ENCODE peak calls at places on chromosomes 4 and X, in ten cellular contexts. K is hepatocyte, F is body of pancreas, R is left ventricle myocardium inferior, W is Caco-2, N is stomach, O is lower lobe of right lung, M is PC-3, Q is ovary, P is right atrium auricular region. E is an unnamed sample.

GRCh38 chr4:128524311-128524710 is 236.7 kb upstream of the PGRMC2 start:
- DNase-seq in K (peak), F (no peak), R (peak), W (no peak), N (peak), O (peak), M (peak), Q (no peak), P (no peak), E (peak)

GRCh38 chrX:155071694-155072215 is 447 bp downstream of the BRCC3 start:
- DNase-seq in K (no peak), F (no peak), R (no peak), W (no peak), N (no peak), O (no peak), M (no peak), Q (no peak), P (no peak), E (no peak)

GRCh38 chrX:6813836-6814370 is 279.0 kb upstream of the VCX3A start:
- DNase-seq in K (no peak), F (no peak), R (no peak), W (no peak), N (no peak), O (no peak), M (no peak), Q (no peak), P (no peak), E (no peak)

GRCh38 chrX:110286126-110286525 is 31.8 kb downstream of the AMMECR1 start:
- DNase-seq in K (peak), F (no peak), R (no peak), W (no peak), N (no peak), O (no peak), M (peak), Q (peak), P (no peak), E (peak)

GRCh38 chrX:119736206-119736764 is 22.1 kb upstream of the SOWAHD start:
- DNase-seq in K (no peak), F (no peak), R (no peak), W (no peak), N (no peak), O (no peak), M (no peak), Q (no peak), P (no peak), E (no peak)

GRCh38 chrX:38513087-38513742 is 48.1 kb upstream of the TSPAN7 start:
- DNase-seq in K (peak), F (no peak), R (no peak), W (no peak), N (no peak), O (no peak), M (peak), Q (no peak), P (no peak), E (no peak)

GRCh38 chrX:49163555-49164419 is 1.2 kb downstream of the MAGIX start:
- DNase-seq in K (peak), F (peak), R (peak), W (peak), N (peak), O (peak), M (peak), Q (peak), P (peak), E (no peak)

GRCh38 chr4:15958562-15958961 is 4.4 kb downstream of the FGFBP2 start:
- DNase-seq in K (no peak), F (no peak), R (no peak), W (no peak), N (no peak), O (no peak), M (no peak), Q (no peak), P (no peak), E (no peak)

GRCh38 chrX:16838202-16839066 is 31.7 kb downstream of the RBBP7 start:
- DNase-seq in K (peak), F (no peak), R (peak), W (no peak), N (peak), O (no peak), M (no peak), Q (no peak), P (no peak), E (peak)

GRCh38 chrX:131792789-131793462 is 230.2 kb upstream of the STK26 start:
- DNase-seq in K (no peak), F (no peak), R (no peak), W (no peak), N (peak), O (no peak), M (peak), Q (peak), P (peak), E (no peak)

GRCh38 chr4:19455850-19456602 is 795.7 kb upstream of the SLIT2 start:
- DNase-seq in K (no peak), F (no peak), R (no peak), W (no peak), N (no peak), O (no peak), M (peak), Q (no peak), P (no peak), E (no peak)

GRCh38 chr4:102139132-102139573 is 206.1 kb downstream of the SLC39A8 start:
- DNase-seq in K (no peak), F (no peak), R (no peak), W (no peak), N (no peak), O (no peak), M (peak), Q (no peak), P (no peak), E (peak)

GRCh38 chrX:44451056-44451455 is 91.6 kb downstream of the FUNDC1 start:
- DNase-seq in K (no peak), F (no peak), R (no peak), W (no peak), N (no peak), O (no peak), M (no peak), Q (no peak), P (no peak), E (no peak)

GRCh38 chrX:130896026-130896425 is 7.0 kb downstream of the ENOX2 start:
- DNase-seq in K (peak), F (no peak), R (no peak), W (no peak), N (no peak), O (no peak), M (no peak), Q (no peak), P (no peak), E (no peak)

GRCh38 chrX:119636419-119636818 is 30.2 kb upstream of the NKRF start:
- DNase-seq in K (no peak), F (no peak), R (no peak), W (no peak), N (no peak), O (no peak), M (no peak), Q (no peak), P (no peak), E (no peak)

GRCh38 chrX:63784902-63785692 is at the start of gene ARHGEF9:
- DNase-seq in K (peak), F (peak), R (peak), W (no peak), N (peak), O (no peak), M (no peak), Q (peak), P (no peak), E (no peak)

GRCh38 chr4:15774020-15774420 is 4.1 kb upstream of the CD38 start:
- DNase-seq in K (peak), F (no peak), R (no peak), W (no peak), N (no peak), O (peak), M (no peak), Q (no peak), P (no peak), E (no peak)

DNA sequence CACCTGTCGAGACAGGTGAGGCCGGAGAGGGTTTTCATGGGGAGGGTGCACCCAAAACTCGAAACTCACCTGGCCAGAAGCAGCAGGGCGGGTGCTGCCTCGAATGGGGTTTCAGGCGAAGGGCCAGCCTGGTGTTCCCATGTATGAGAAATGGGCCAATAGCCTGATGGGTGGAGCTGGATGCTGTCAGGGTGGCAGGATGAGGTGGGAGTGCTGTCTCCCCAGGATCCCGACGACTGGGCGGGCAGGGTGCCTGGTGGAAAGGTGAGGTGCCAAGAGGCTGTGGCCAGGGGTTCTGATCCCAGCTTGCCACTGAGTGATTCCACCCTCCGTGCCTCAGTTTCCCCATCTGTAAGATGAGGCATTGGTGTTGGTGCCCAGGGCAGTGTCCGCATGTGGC is 16.8 kb upstream of the SH3TC1 start:
- DNase-seq in K (no peak), F (no peak), R (no peak), W (no peak), N (no peak), O (no peak), M (no peak), Q (no peak), P (no peak), E (no peak)
- H3K4me3 ChIP-seq in K (no peak), F (no peak), R (peak), W (no peak), N (no peak), O (no peak), M (no peak), Q (no peak), P (no peak), E (no peak)

GRCh38 chrX:18674788-18675735 is 3.2 kb upstream of the RS1 start:
- DNase-seq in K (peak), F (peak), R (peak), W (peak), N (peak), O (peak), M (peak), Q (peak), P (peak), E (peak)

GRCh38 chrX:18674417-18674787 is 2.5 kb upstream of the RS1 start:
- DNase-seq in K (peak), F (peak), R (peak), W (peak), N (peak), O (peak), M (no peak), Q (peak), P (peak), E (no peak)

GRCh38 chrX:18677140-18677834 is 5.4 kb upstream of the RS1 start:
- DNase-seq in K (no peak), F (no peak), R (no peak), W (no peak), N (peak), O (no peak), M (no peak), Q (no peak), P (no peak), E (no peak)

GRCh38 chrX:18676050-18676449 is 4.1 kb upstream of the RS1 start:
- DNase-seq in K (no peak), F (no peak), R (no peak), W (no peak), N (no peak), O (no peak), M (no peak), Q (no peak), P (no peak), E (no peak)

DNA sequence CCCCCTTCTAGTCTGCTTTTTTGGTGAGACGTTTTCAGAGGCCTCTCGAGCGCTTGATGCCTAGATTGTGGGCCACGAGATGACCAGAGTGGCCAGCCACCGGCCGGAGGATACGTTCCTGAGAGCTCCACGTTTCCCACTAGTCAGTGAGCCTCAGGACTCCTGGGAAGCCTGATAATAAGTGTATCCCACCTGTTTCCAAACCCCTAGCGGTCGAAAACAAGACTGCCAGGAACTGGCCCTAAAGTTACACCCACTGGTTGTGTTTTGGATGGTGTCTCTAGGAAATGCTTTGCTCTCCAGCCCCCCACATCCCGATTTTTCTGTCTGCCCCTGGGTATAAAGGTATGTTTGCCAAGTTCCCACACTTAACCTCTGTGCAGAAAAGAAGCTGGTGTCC is 4.6 kb upstream of the RS1 start:
- DNase-seq in K (peak), F (no peak), R (no peak), W (peak), N (no peak), O (no peak), M (no peak), Q (peak), P (no peak), E (no peak)
- TF ChIP-seq CTCF in K (peak), F (no peak), R (peak), W (no peak), N (no peak), O (no peak), M (no peak), Q (no peak), P (peak), E (peak)

GRCh38 chr4:52235775-52236174 is 184.7 kb downstream of the SPATA18 start:
- DNase-seq in K (no peak), F (no peak), R (no peak), W (no peak), N (no peak), O (no peak), M (no peak), Q (no peak), P (no peak), E (no peak)

DNA sequence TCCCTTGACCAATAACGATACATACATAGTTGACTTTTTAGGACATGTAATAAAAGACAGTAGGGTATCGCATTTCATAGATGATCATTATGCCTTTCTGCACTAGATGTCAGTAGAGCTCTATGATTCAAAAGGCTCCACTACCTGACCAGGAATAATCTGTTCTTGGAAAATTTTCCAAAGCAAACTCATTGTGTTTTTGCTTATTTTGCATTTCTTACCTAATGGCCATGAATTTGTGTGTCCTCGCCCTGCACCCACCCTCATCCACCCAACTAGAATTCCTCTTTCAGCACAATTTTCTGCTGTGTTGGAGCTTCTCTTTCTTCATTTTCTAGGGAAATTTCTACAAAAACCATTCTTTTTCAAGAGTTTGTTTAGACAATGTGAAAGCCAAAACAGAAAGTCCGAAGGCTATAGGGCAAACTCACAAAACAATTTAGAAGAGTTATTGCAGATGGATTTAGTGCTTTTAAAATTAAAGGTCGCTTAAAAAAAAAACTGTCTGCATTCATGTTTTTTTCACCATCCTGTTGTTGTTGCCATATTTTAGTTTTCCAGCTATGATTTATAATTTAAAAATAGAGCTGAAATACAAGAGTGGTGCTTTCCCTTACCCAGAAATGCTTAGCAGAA is 183.6 kb downstream of the SPATA18 start:
- DNase-seq in K (peak), F (no peak), R (no peak), W (no peak), N (no peak), O (no peak), M (peak), Q (peak), P (no peak), E (peak)
- H3K4me3 ChIP-seq in K (no peak), F (no peak), R (peak), W (no peak), N (no peak), O (no peak), M (peak), Q (peak), P (no peak), E (no peak)

GRCh38 chr4:37609621-37610020 is 76.6 kb downstream of the RELL1 start:
- DNase-seq in K (no peak), F (no peak), R (no peak), W (no peak), N (no peak), O (no peak), M (no peak), Q (no peak), P (no peak), E (no peak)

GRCh38 chr4:37620174-37620573 is 66.0 kb downstream of the RELL1 start:
- DNase-seq in K (no peak), F (no peak), R (no peak), W (no peak), N (no peak), O (no peak), M (no peak), Q (no peak), P (no peak), E (no peak)

GRCh38 chr4:37615720-37616063 is 70.5 kb downstream of the RELL1 start:
- DNase-seq in K (no peak), F (no peak), R (no peak), W (no peak), N (no peak), O (no peak), M (no peak), Q (no peak), P (no peak), E (no peak)

GRCh38 chr4:37615059-37615719 is 71.0 kb downstream of the RELL1 start:
- DNase-seq in K (no peak), F (no peak), R (no peak), W (no peak), N (no peak), O (no peak), M (no peak), Q (no peak), P (no peak), E (no peak)
- TF ChIP-seq CTCF in K (no peak), F (no peak), R (no peak), W (no peak), N (no peak), O (no peak), M (no peak), Q (no peak), P (no peak), E (no peak)

GRCh38 chr4:74152841-74153240 is 5.1 kb upstream of the MTHFD2L start:
- DNase-seq in K (no peak), F (no peak), R (no peak), W (no peak), N (no peak), O (no peak), M (no peak), Q (no peak), P (no peak), E (no peak)
- H3K4me3 ChIP-seq in K (no peak), F (no peak), R (no peak), W (no peak), N (no peak), O (no peak), M (no peak), Q (no peak), P (no peak), E (no peak)

GRCh38 chrX:42195506-42195905 is 272.2 kb upstream of the CASK start:
- DNase-seq in K (no peak), F (no peak), R (no peak), W (peak), N (no peak), O (no peak), M (peak), Q (no peak), P (no peak), E (no peak)
- TF ChIP-seq CTCF in K (no peak), F (no peak), R (no peak), W (no peak), N (no peak), O (no peak), M (no peak), Q (no peak), P (no peak), E (no peak)

GRCh38 chr4:140238353-140239041 is 84.5 kb upstream of the MAML3 start:
- DNase-seq in K (peak), F (peak), R (peak), W (no peak), N (peak), O (peak), M (no peak), Q (peak), P (peak), E (no peak)

GRCh38 chr4:140239311-140239710 is 85.3 kb upstream of the MAML3 start:
- DNase-seq in K (no peak), F (no peak), R (no peak), W (no peak), N (no peak), O (no peak), M (no peak), Q (no peak), P (no peak), E (no peak)

GRCh38 chr4:140240237-140240636 is 86.3 kb upstream of the MAML3 start:
- DNase-seq in K (no peak), F (no peak), R (no peak), W (no peak), N (no peak), O (no peak), M (no peak), Q (no peak), P (no peak), E (no peak)

GRCh38 chr4:140236649-140237160 is 82.7 kb upstream of the MAML3 start:
- DNase-seq in K (no peak), F (no peak), R (no peak), W (no peak), N (no peak), O (no peak), M (no peak), Q (no peak), P (no peak), E (no peak)

GRCh38 chr4:140237616-140238352 is 83.8 kb upstream of the MAML3 start:
- DNase-seq in K (peak), F (peak), R (peak), W (no peak), N (peak), O (peak), M (no peak), Q (peak), P (peak), E (no peak)
- H3K4me3 ChIP-seq in K (no peak), F (no peak), R (peak), W (no peak), N (peak), O (peak), M (no peak), Q (peak), P (peak), E (no peak)

GRCh38 chrX:33339219-33339618 is 127.9 kb upstream of the DMD start:
- DNase-seq in K (peak), F (no peak), R (no peak), W (no peak), N (no peak), O (no peak), M (peak), Q (no peak), P (no peak), E (no peak)
- TF ChIP-seq CTCF in K (peak), F (no peak), R (no peak), W (no peak), N (no peak), O (no peak), M (no peak), Q (no peak), P (peak), E (no peak)

GRCh38 chr4:121711263-121712000 is 14.7 kb upstream of the ANXA5 start:
- DNase-seq in K (peak), F (peak), R (peak), W (peak), N (peak), O (peak), M (peak), Q (peak), P (peak), E (peak)
- H3K4me3 ChIP-seq in K (no peak), F (no peak), R (peak), W (peak), N (peak), O (peak), M (peak), Q (no peak), P (peak), E (peak)

DNA sequence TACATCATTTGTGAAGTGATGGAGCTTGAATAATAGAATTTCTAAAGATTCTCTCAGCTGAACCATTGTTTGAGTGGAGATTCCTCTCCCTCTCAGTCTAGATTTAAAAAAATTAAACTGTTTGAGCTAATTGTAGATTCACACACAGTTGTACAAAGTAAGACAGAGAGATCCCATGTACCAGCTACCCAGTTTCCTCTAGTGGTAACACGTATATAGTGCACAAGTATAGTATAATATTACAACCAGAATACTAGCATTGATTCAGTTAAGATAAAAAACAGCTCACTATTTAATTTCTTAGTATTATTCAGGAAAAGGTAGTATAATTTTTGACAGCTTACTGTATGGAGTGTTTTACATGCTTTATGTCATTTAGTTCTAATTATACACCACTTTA is 136.2 kb downstream of the SNCA start:
- DNase-seq in K (no peak), F (no peak), R (no peak), W (no peak), N (no peak), O (no peak), M (no peak), Q (no peak), P (no peak), E (no peak)
- TF ChIP-seq CTCF in K (no peak), F (no peak), R (no peak), W (no peak), N (no peak), O (no peak), M (no peak), Q (no peak), P (no peak), E (no peak)

E was measured in retinal pigment epithelial cell.